ENCODE peak calls at places on chromosomes 7 and 10, in five cellular contexts. Q, R, T, S and F are unnamed samples.

GRCh38 chr7:50185188-50185587 is 92.1 kb upstream of the ZPBP start:
- DNase-seq in Q (peak), R (no peak), T (no peak), S (no peak), F (no peak)

GRCh38 chr7:128923411-128923800 is 12.9 kb upstream of the KCP start:
- DNase-seq in Q (no peak), R (no peak), T (no peak), S (no peak), F (no peak)

GRCh38 chr7:4216016-4216415 is 466.1 kb upstream of the FOXK1 start:
- DNase-seq in Q (no peak), R (peak), T (no peak), S (peak), F (peak)

GRCh38 chr10:58330397-58330796 is 4.4 kb upstream of the UBE2D1 start:
- DNase-seq in Q (no peak), R (no peak), T (no peak), S (no peak), F (no peak)

GRCh38 chr10:93861825-93862224 is 32.0 kb upstream of the SLC35G1 start:
- DNase-seq in Q (no peak), R (no peak), T (no peak), S (no peak), F (no peak)

GRCh38 chr10:88032566-88032965 is 169.1 kb downstream of the PTEN start:
- DNase-seq in Q (no peak), R (no peak), T (no peak), S (no peak), F (no peak)

GRCh38 chr10:52644678-52645434 is 127.7 kb downstream of the MBL2 start:
- DNase-seq in Q (no peak), R (peak), T (peak), S (no peak), F (peak)

GRCh38 chr7:44561962-44562621 is 11.6 kb downstream of the DDX56 start:
- DNase-seq in Q (no peak), R (peak), T (no peak), S (peak), F (no peak)

GRCh38 chr7:2719007-2719406 is 31.0 kb downstream of the AMZ1 start:
- DNase-seq in Q (no peak), R (peak), T (peak), S (peak), F (peak)

GRCh38 chr7:140044251-140044650 is 18.5 kb downstream of the PARP12 start:
- DNase-seq in Q (no peak), R (no peak), T (no peak), S (no peak), F (no peak)

GRCh38 chr7:73512018-73512780 is 9.9 kb downstream of the BAZ1B start:
- DNase-seq in Q (no peak), R (no peak), T (no peak), S (no peak), F (no peak)

GRCh38 chr10:87675396-87676376 is 16.0 kb downstream of the PAPSS2 start:
- DNase-seq in Q (no peak), R (peak), T (no peak), S (no peak), F (no peak)

GRCh38 chr7:14900051-14900450 is 2.5 kb downstream of the DGKB start:
- DNase-seq in Q (no peak), R (no peak), T (no peak), S (no peak), F (no peak)

GRCh38 chr10:114526497-114527238 is 122.4 kb upstream of the AFAP1L2 start:
- DNase-seq in Q (peak), R (peak), T (peak), S (peak), F (peak)

GRCh38 chr7:29921404-29922010 is 68.1 kb downstream of the SCRN1 start:
- DNase-seq in Q (no peak), R (peak), T (peak), S (no peak), F (peak)

GRCh38 chr7:621572-622285 is 102.1 kb upstream of the PDGFA start:
- DNase-seq in Q (no peak), R (no peak), T (no peak), S (peak), F (no peak)

GRCh38 chr7:110204527-110204926 is 886.4 kb upstream of the LRRN3 start:
- DNase-seq in Q (no peak), R (peak), T (no peak), S (no peak), F (no peak)

GRCh38 chr10:129971381-129972144 is 7.5 kb upstream of the EBF3 start:
- DNase-seq in Q (peak), R (peak), T (peak), S (peak), F (peak)

GRCh38 chr10:31426425-31426824 is 107.4 kb downstream of the ZEB1 start:
- DNase-seq in Q (no peak), R (no peak), T (no peak), S (no peak), F (no peak)

GRCh38 chr10:69974551-69975155 is 78.0 kb upstream of the MACROH2A2 start:
- DNase-seq in Q (no peak), R (no peak), T (no peak), S (no peak), F (no peak)

GRCh38 chr7:36116347-36117200 is 36.5 kb upstream of the EEPD1 start:
- DNase-seq in Q (no peak), R (no peak), T (no peak), S (no peak), F (no peak)

GRCh38 chr7:149827089-149827981 is 10.8 kb upstream of the ZNF862 start:
- DNase-seq in Q (no peak), R (no peak), T (no peak), S (peak), F (no peak)

GRCh38 chr7:1229956-1230355 is 2.7 kb upstream of the UNCX start:
- DNase-seq in Q (no peak), R (no peak), T (no peak), S (no peak), F (no peak)

GRCh38 chr7:139860090-139860773 is 31.2 kb downstream of the TBXAS1 start:
- DNase-seq in Q (peak), R (no peak), T (no peak), S (peak), F (no peak)

GRCh38 chr10:81728692-81729091 is 146.3 kb upstream of the NRG3 start:
- DNase-seq in Q (no peak), R (no peak), T (no peak), S (no peak), F (no peak)

GRCh38 chr7:94375713-94376112 is 19.0 kb upstream of the COL1A2 start:
- DNase-seq in Q (no peak), R (peak), T (no peak), S (no peak), F (no peak)

GRCh38 chr7:107891619-107892366 is 810 bp downstream of the DLD start:
- DNase-seq in Q (no peak), R (peak), T (no peak), S (no peak), F (peak)

GRCh38 chr10:114822771-114823463 is 1.3 kb downstream of the FHIP2A start:
- DNase-seq in Q (no peak), R (no peak), T (no peak), S (no peak), F (peak)